ENCODE peak calls at places on chromosomes 3 and 15, in six cellular contexts. O is SJSA1, J is psoas muscle, T is mesenchymal stem cell, G is transverse colon, L is BE2C. I is an unnamed sample.

GRCh38 chr3:159196316-159196715 is 394.5 kb downstream of the MFSD1 start:
- DNase-seq in T (no peak), J (no peak), L (no peak), O (no peak), G (no peak), I (no peak)

GRCh38 chr3:148999806-149000205 is 8.5 kb downstream of the GYG1 start:
- DNase-seq in O (no peak), T (no peak), L (no peak), G (no peak), J (no peak), I (no peak)

GRCh38 chr3:158167737-158168469 is 58.0 kb downstream of the RSRC1 start:
- DNase-seq in G (no peak), L (no peak), T (peak; percentile 93), J (no peak), O (peak; percentile 87), I (no peak)

GRCh38 chr15:63226966-63227401 is 37.6 kb downstream of the RAB8B start:
- DNase-seq in O (no peak), T (no peak), G (no peak), L (no peak), J (no peak), I (no peak)

GRCh38 chr3:33791477-33792166 is 6.8 kb upstream of the PDCD6IP start:
- DNase-seq in O (no peak), J (no peak), L (no peak), G (peak; percentile 53), T (peak; percentile 79), I (no peak)

GRCh38 chr3:10379961-10380360 is 59.0 kb upstream of the SEC13 start:
- DNase-seq in G (no peak), J (no peak), L (no peak), T (no peak), O (no peak), I (no peak)

GRCh38 chr15:73950479-73951043 is 24.3 kb downstream of the LOXL1 start:
- DNase-seq in J (no peak), O (peak; percentile 24), L (peak; percentile 63), G (no peak), T (no peak), I (no peak)

GRCh38 chr15:62119224-62119925 is 45.7 kb downstream of the C2CD4B start:
- DNase-seq in L (no peak), T (peak; percentile 97), O (peak; percentile 87), G (no peak), J (no peak), I (no peak)

GRCh38 chr3:122183521-122183892 is at the start of gene CASR:
- DNase-seq in L (no peak), G (peak; percentile 9), O (no peak), T (no peak), J (no peak), I (no peak)

GRCh38 chr3:179276001-179276400 is 25.1 kb upstream of the KCNMB3 start:
- DNase-seq in J (no peak), T (no peak), G (no peak), O (no peak), L (no peak), I (no peak)

GRCh38 chr15:74752486-74753395 is 4.1 kb downstream of the CYP1A2 start:
- DNase-seq in G (no peak), O (no peak), J (no peak), T (no peak), L (no peak), I (peak; percentile 46)

GRCh38 chr15:37765809-37766208 is 168.6 kb upstream of the TMCO5A start:
- DNase-seq in L (no peak), J (no peak), G (peak; percentile 35), O (no peak), T (no peak), I (no peak)

GRCh38 chr3:185549111-185549510 is 3.3 kb downstream of the LIPH start:
- DNase-seq in T (peak; percentile 24), O (peak; percentile 76), J (no peak), L (no peak), G (no peak), I (peak; percentile 72)

GRCh38 chr3:30578479-30578878 is 27.9 kb upstream of the TGFBR2 start:
- DNase-seq in G (peak; percentile 50), O (peak; percentile 12), L (no peak), J (peak; percentile 49), T (peak; percentile 87), I (peak; percentile 48)

GRCh38 chr3:80676869-80677268 is 909.1 kb upstream of the ROBO1 start:
- DNase-seq in J (no peak), O (no peak), L (no peak), G (no peak), T (no peak), I (no peak)

GRCh38 chr3:170007031-170007663 is 30.6 kb upstream of the GPR160 start:
- DNase-seq in O (no peak), J (peak; percentile 30), L (no peak), G (no peak), T (peak; percentile 32), I (peak; percentile 50)

GRCh38 chr3:44065741-44066140 is 175.9 kb upstream of the TOPAZ1 start:
- DNase-seq in G (no peak), O (no peak), J (no peak), L (no peak), T (no peak), I (no peak)

GRCh38 chr15:70420421-70421196 is 322.9 kb upstream of the TLE3 start:
- DNase-seq in L (peak; percentile 49), T (no peak), O (no peak), J (no peak), G (no peak), I (no peak)

GRCh38 chr3:168616901-168617300 is 521.2 kb upstream of the GOLIM4 start:
- DNase-seq in J (no peak), L (no peak), G (no peak), T (no peak), O (no peak), I (no peak)

GRCh38 chr3:111159391-111159790 is 87.8 kb downstream of the NECTIN3 start:
- DNase-seq in T (no peak), L (no peak), O (no peak), G (no peak), J (no peak), I (no peak)

GRCh38 chr3:107065094-107065861 is 312.0 kb upstream of the CCDC54 start:
- DNase-seq in T (no peak), L (peak; percentile 43), O (no peak), G (no peak), J (peak; percentile 15), I (no peak)

GRCh38 chr3:41210966-41211365 is 11.7 kb downstream of the CTNNB1 start:
- DNase-seq in L (no peak), J (no peak), O (no peak), G (no peak), T (no peak), I (no peak)
- H3K4me1 ChIP-seq in L (peaks cover 2% of the 10 kb centered on the region), J (peaks cover 67% of the 10 kb centered on the region), O (no peaks in the 10 kb centered on the region), G (peaks cover 35% of the 10 kb centered on the region), T (peaks cover 1% of the 10 kb centered on the region), I (peaks cover 3% of the 10 kb centered on the region)

GRCh38 chr3:47162695-47163022 is 1.3 kb downstream of the SETD2 start:
- DNase-seq in G (no peak), O (no peak), L (no peak), J (no peak), T (peak; percentile 43), I (no peak)

GRCh38 chr3:47158208-47158607 is 5.7 kb downstream of the SETD2 start:
- DNase-seq in J (no peak), L (no peak), G (no peak), O (no peak), T (no peak), I (no peak)

GRCh38 chr3:47161983-47162694 is 1.8 kb downstream of the SETD2 start:
- DNase-seq in T (peak; percentile 11), O (no peak), G (no peak), L (no peak), J (no peak), I (no peak)

GRCh38 chr3:47159153-47159552 is 4.8 kb downstream of the SETD2 start:
- DNase-seq in T (no peak), L (no peak), G (no peak), J (no peak), O (no peak), I (no peak)

DNA sequence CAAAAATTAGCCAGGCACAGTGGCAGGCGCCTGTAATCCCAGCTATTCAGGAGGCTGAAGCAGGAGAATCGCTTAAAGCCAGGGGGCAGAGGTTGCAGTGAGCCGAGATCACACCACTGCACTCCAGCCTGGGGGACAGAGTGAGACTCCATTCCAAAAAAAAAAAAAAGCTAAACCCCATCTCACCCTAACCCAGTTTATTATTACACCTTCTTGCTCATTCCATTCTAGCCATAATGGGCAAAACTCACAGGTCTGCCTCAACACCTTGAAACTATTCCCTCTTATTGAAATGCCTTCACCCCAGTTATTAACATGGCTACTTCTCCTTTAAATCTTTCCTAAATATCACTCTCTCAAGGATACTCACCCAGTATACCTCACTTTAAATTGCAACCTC is 4.1 kb downstream of the SETD2 start:
- DNase-seq in T (no peak), G (no peak), J (no peak), O (no peak), L (no peak), I (no peak)
- H3K4me1 ChIP-seq in T (peaks cover 6% of the 10 kb centered on the region), G (peaks cover 56% of the 10 kb centered on the region), J (peaks cover 65% of the 10 kb centered on the region), O (peaks cover 9% of the 10 kb centered on the region), L (no peaks in the 10 kb centered on the region), I (peaks cover 2% of the 10 kb centered on the region)

DNA sequence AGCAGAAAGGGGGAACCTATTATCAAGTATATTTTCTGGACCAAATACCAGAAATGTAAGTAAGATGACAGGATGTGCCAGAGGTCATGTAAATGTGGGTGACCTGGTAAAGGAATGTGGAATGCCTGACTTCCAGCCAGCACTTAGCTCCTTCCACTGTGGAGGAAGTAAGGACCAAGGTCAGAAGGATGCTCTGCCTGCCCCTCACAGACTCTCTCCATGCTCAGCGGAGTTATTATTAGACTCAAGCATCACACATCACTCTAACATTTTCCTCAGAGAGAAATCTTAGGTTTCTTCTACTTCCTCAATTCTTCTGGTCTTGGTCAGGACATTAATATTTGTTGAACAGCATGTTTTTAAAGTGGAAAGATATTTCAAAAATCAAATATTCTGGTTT is 231.4 kb upstream of the WNT5A start:
- DNase-seq in O (peak; percentile 31), L (no peak), J (no peak), G (no peak), T (peak; percentile 48), I (no peak)
- H3K4me1 ChIP-seq in O (peaks cover 22% of the 10 kb centered on the region), L (no peaks in the 10 kb centered on the region), J (no peaks in the 10 kb centered on the region), G (no peaks in the 10 kb centered on the region), T (no peaks in the 10 kb centered on the region), I (no peaks in the 10 kb centered on the region)

GRCh38 chr3:52031896-52032295 is 24.5 kb downstream of the DUSP7 start:
- DNase-seq in G (no peak), J (no peak), O (no peak), L (no peak), T (no peak), I (no peak)

GRCh38 chr3:52029053-52029452 is 27.3 kb downstream of the DUSP7 start:
- DNase-seq in J (no peak), T (no peak), G (no peak), O (no peak), L (peak; percentile 46), I (no peak)

GRCh38 chr3:52030725-52031330 is 25.5 kb downstream of the DUSP7 start:
- DNase-seq in O (no peak), G (no peak), L (peak; percentile 63), T (no peak), J (no peak), I (no peak)

GRCh38 chr3:52028572-52028971 is 27.8 kb downstream of the DUSP7 start:
- DNase-seq in O (no peak), T (no peak), J (peak; percentile 60), G (no peak), L (peak; percentile 43), I (no peak)

DNA sequence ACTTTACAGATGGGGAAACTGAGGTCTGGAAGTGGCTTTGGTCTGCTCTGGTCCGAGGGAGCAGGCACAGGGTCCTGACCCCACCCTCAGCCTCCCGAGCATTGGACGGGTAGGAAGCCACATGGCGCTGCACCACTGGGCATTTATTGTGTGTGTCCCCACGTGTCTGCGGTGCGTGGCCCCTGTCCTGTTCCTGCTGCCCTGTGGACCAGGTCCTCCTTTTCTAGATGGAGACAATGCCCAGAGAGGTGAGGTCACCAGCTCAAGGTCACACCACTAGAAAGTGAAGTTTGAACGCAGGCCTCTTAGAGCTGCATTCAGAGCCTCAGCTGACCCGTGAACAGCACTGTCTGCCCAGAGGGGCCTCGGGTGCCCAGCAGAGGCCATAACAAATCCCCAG is 26.8 kb downstream of the DUSP7 start:
- DNase-seq in G (no peak), L (no peak), O (no peak), T (no peak), J (no peak), I (no peak)
- H3K4me1 ChIP-seq in G (no peaks in the 10 kb centered on the region), L (peaks cover 44% of the 10 kb centered on the region), O (no peaks in the 10 kb centered on the region), T (peaks cover 3% of the 10 kb centered on the region), J (peaks cover 56% of the 10 kb centered on the region), I (peaks cover under 1% of the 10 kb centered on the region)

I was measured in lung.